ENCODE peak calls at places on chromosomes 5 and 9, in six cellular contexts. R is transverse colon, J is uterus, A is lung, H is endodermal cell, X is neural progenitor cell. S is an unnamed sample. For H3K36me3, the result is how much of the 10 kb centered on the place peaks cover.

GRCh38 chr5:87499478-87500410 is 87.0 kb upstream of the CCNH start:
- DNase-seq in X (no peak), R (no peak), J (no peak), A (no peak), H (peak), S (no peak)

GRCh38 chr5:170221319-170221718 is 11.5 kb upstream of the C5orf58 start:
- DNase-seq in X (peak), J (no peak), A (no peak), R (no peak), H (no peak), S (no peak)

GRCh38 chr5:149381986-149382338 is 2.9 kb upstream of the IL17B start:
- DNase-seq in J (peak), H (peak), A (peak), X (peak), R (peak), S (peak)

GRCh38 chr9:82513242-82513750 is 524.7 kb downstream of the SPATA31D1 start:
- DNase-seq in X (no peak), R (no peak), A (no peak), H (no peak), J (peak), S (no peak)

GRCh38 chr5:164350236-164350635 is 844.8 kb downstream of the MAT2B start:
- DNase-seq in H (no peak), J (no peak), X (no peak), A (no peak), R (no peak), S (no peak)

GRCh38 chr9:17656889-17657288 is 78.0 kb downstream of the SH3GL2 start:
- DNase-seq in H (no peak), X (no peak), A (no peak), J (no peak), R (no peak), S (no peak)

GRCh38 chr9:82325907-82326306 is 337.3 kb downstream of the SPATA31D1 start:
- DNase-seq in H (no peak), J (no peak), X (no peak), R (no peak), A (no peak), S (no peak)

GRCh38 chr9:79116064-79116463 is 455.7 kb upstream of the TLE4 start:
- DNase-seq in R (no peak), H (no peak), J (no peak), X (no peak), A (no peak), S (no peak)

GRCh38 chr9:93217706-93218105 is 33.8 kb downstream of the WNK2 start:
- DNase-seq in X (no peak), R (peak), A (no peak), H (no peak), J (no peak), S (peak)

GRCh38 chr5:61280205-61280604 is 51.9 kb upstream of the ZSWIM6 start:
- DNase-seq in J (no peak), X (no peak), H (no peak), R (no peak), A (peak), S (peak)

GRCh38 chr5:54902817-54903473 is 82.4 kb downstream of the ESM1 start:
- DNase-seq in R (peak), J (no peak), H (no peak), A (no peak), X (no peak), S (no peak)

GRCh38 chr5:86542532-86542931 is 75.2 kb upstream of the COX7C start:
- DNase-seq in R (no peak), H (no peak), X (no peak), J (no peak), A (no peak), S (no peak)

GRCh38 chr5:88878976-88879375 is 4.0 kb downstream of the MEF2C start:
- DNase-seq in H (no peak), R (no peak), X (no peak), J (no peak), A (no peak), S (no peak)

GRCh38 chr5:26940981-26941380 is 97.4 kb downstream of the CDH9 start:
- DNase-seq in R (no peak), J (no peak), X (no peak), H (no peak), A (no peak), S (no peak)

GRCh38 chr5:142191776-142192175 is 83.2 kb downstream of the NDFIP1 start:
- DNase-seq in J (no peak), X (no peak), R (no peak), A (no peak), H (no peak), S (no peak)

GRCh38 chr5:1140818-1141189 is 28.9 kb upstream of the SLC12A7 start:
- DNase-seq in J (no peak), X (no peak), H (no peak), R (no peak), A (no peak), S (no peak)

GRCh38 chr9:100427366-100428263 is 672 bp downstream of the MSANTD3 start:
- DNase-seq in J (peak), A (peak), H (peak), R (peak), X (peak), S (peak)

GRCh38 chr5:58459276-58459859 is 518 bp downstream of the PLK2 start:
- DNase-seq in X (peak), A (no peak), H (peak), R (peak), J (peak), S (no peak)

GRCh38 chr5:172412724-172413260 is 41.5 kb downstream of the SH3PXD2B start:
- DNase-seq in A (peak), R (peak), X (no peak), J (peak), H (no peak), S (peak)

GRCh38 chr5:135349441-135349840 is 49.6 kb downstream of the MACROH2A1 start:
- DNase-seq in J (no peak), R (no peak), X (no peak), A (no peak), H (no peak), S (no peak)

GRCh38 chr9:2106666-2107065 is 91.5 kb downstream of the SMARCA2 start:
- DNase-seq in X (no peak), H (no peak), R (no peak), J (no peak), A (no peak), S (no peak)

GRCh38 chr5:170105643-170106611 is at the start of gene FOXI1:
- DNase-seq in J (no peak), H (peak), R (no peak), X (peak), A (no peak), S (no peak)

GRCh38 chr9:88751781-88752180 is 216.8 kb downstream of the NXNL2 start:
- DNase-seq in J (no peak), X (no peak), H (no peak), R (no peak), A (no peak), S (no peak)

GRCh38 chr9:96875460-96876142 is 21.3 kb upstream of the ZNF782 start:
- DNase-seq in R (peak), H (peak), X (peak), A (peak), J (no peak), S (peak)

GRCh38 chr5:9108156-9108555 is 437.7 kb downstream of the SEMA5A start:
- DNase-seq in H (no peak), J (no peak), X (peak), R (no peak), A (no peak), S (no peak)

GRCh38 chr9:125538092-125538473 is 168.9 kb downstream of the MAPKAP1 start:
- DNase-seq in H (no peak), X (no peak), A (peak), R (peak), J (no peak), S (peak)

GRCh38 chr9:79694676-79695400 is 123.1 kb downstream of the TLE4 start:
- DNase-seq in R (no peak), X (peak), J (no peak), A (no peak), H (peak), S (no peak)

GRCh38 chr5:68239485-68239884 is 23.9 kb downstream of the PIK3R1 start:
- DNase-seq in R (peak), H (no peak), A (peak), X (no peak), J (peak), S (peak)

GRCh38 chr9:126588491-126589168 is 25.1 kb upstream of the LMX1B start:
- DNase-seq in X (no peak), H (no peak), R (no peak), J (no peak), A (no peak), S (no peak)

GRCh38 chr5:52893105-52893504 is 96.0 kb upstream of the ITGA2 start:
- DNase-seq in J (no peak), X (no peak), R (no peak), H (no peak), A (no peak), S (no peak)

GRCh38 chr9:4301971-4302427 is 2.1 kb upstream of the GLIS3 start:
- DNase-seq in A (peak), R (peak), J (peak), H (no peak), X (no peak), S (no peak)

GRCh38 chr5:153523831-153524230 is 33.4 kb downstream of the GRIA1 start:
- DNase-seq in R (no peak), X (no peak), J (no peak), H (no peak), A (no peak), S (no peak)

GRCh38 chr9:72675586-72675985 is 154.2 kb downstream of the TMC1 start:
- DNase-seq in X (no peak), J (no peak), A (no peak), R (no peak), H (no peak), S (no peak)

GRCh38 chr5:53037141-53037859 is 48.1 kb downstream of the ITGA2 start:
- DNase-seq in J (no peak), R (no peak), A (no peak), H (no peak), X (no peak), S (no peak)

GRCh38 chr9:94631599-94631998 is 7.7 kb downstream of the FBP1 start:
- DNase-seq in A (no peak), X (no peak), H (peak), J (no peak), R (no peak), S (no peak)

GRCh38 chr5:1793966-1794895 is 5.4 kb downstream of the MRPL36 start:
- DNase-seq in X (no peak), J (no peak), A (no peak), H (no peak), R (peak), S (peak)

DNA sequence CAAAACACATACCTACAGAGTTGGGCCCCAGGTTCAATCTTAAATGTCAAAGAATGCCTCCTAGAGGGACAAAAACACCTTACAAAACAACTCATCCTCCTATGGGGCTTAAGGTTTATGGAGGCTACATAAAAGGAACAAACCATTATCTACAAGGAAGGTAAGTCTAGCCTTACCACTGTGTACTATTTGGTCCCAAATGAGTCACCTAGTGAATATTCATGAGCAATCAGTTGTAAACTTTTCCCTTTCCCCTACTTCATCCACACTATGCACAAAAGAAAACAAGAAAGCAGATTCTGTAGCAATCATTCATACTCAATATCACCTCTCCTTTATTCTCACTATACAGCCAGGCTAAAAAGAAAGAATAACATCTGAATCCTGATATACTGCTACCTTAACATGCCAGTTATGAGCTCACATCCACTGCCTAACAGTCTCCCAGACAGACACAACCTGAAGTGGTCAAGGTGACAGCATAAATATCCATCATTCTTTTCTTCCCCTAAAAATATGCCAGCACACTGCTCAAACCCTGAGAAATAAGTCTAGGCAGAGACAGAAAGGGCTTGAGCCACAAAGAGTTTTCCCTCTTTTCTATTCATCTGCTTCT is 6.2 kb downstream of the OXCT1 start:
- DNase-seq in A (no peak), X (no peak), R (no peak), J (no peak), H (no peak), S (no peak)
- H3K36me3 ChIP-seq in A (under half), X (under half), R (under half), J (under half), H (under half), S (under half)

GRCh38 chr9:111649016-111649415 is 12.4 kb upstream of the GNG10 start:
- DNase-seq in J (no peak), H (no peak), A (no peak), R (no peak), X (no peak), S (no peak)
- H3K36me3 ChIP-seq in J (under half), H (half or more), A (under half), R (under half), X (under half), S (under half)

GRCh38 chr5:74630387-74631087 is 10.0 kb downstream of the ENC1 start:
- DNase-seq in A (no peak), X (no peak), R (no peak), J (no peak), H (no peak), S (no peak)
- H3K36me3 ChIP-seq in A (under half), X (under half), R (under half), J (under half), H (half or more), S (under half)

DNA sequence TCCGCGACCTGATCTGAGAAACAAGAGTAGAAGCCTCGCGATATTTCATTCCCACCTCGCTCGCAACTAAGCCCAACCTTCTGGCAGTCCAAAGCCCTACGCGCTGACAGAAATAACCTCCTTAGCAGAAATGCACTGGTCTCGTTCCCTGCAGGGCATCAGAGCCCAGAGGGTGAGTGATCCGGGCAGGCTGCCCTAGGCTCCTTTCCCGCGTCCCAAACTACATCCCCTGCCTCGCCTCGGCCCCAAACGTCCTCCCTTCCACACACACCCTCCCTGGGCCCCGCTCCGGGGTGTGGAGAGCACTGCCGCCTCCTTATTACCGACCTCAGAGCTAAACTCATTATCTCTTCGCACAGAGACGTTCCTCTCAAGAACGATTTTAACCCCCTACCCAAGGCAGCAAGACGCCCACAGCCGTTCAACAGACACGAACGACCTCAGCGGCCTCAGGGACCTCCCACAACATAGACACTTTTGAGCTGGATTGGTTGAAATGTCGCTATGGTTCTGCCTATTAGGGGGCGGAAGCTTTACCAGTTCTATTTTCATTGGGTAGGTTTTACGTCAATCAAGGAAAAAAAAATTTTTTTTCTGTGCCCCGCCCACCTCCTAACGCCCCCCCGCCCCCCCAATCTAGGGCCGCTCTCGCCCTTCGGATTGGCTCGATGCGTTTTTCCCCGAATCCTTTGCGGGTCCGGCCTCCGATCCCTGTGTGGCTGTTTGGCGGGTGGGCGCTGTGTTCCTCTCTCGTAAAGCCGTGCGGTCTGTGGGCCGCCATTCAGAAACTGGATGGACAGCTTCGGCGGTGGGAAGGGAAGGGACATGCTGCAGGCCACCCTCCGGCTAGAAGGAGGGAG is at the start of gene CETN3:
- DNase-seq in R (peak), X (peak), J (peak), A (peak), H (peak), S (peak)
- H3K36me3 ChIP-seq in R (under half), X (under half), J (under half), A (under half), H (under half), S (under half)

S was measured in mucosa of descending colon.